ENCODE peak calls at places on chromosomes 16 and 17, in eight cellular contexts. X, K, E, N, U, W, J and M are unnamed samples.

GRCh38 chr16:554640-555413 is 5.4 kb upstream of the PRR35 start:
- DNase-seq in E (no peak), X (no peak), U (no peak), K (no peak), W (peak), J (no peak), N (no peak), M (peak)

GRCh38 chr16:12111223-12111622 is 134.7 kb downstream of the SNX29 start:
- DNase-seq in U (no peak), N (no peak), W (no peak), E (no peak), K (no peak), X (no peak), J (no peak), M (no peak)

GRCh38 chr17:7588553-7589203 is 1.2 kb downstream of the SOX15 start:
- DNase-seq in W (no peak), N (no peak), E (no peak), K (peak), X (no peak), J (no peak), U (no peak), M (no peak)

GRCh38 chr17:79849953-79850352 is 10.7 kb upstream of the CBX4 start:
- DNase-seq in X (no peak), J (no peak), W (no peak), N (no peak), E (no peak), K (no peak), U (no peak), M (no peak)

GRCh38 chr16:46658925-46659324 is 30.1 kb downstream of the VPS35 start:
- DNase-seq in E (no peak), U (peak), W (peak), N (no peak), K (no peak), X (no peak), J (peak), M (no peak)

GRCh38 chr16:30004424-30004776 is 6.4 kb downstream of the DOC2A start:
- DNase-seq in J (no peak), E (no peak), W (no peak), K (no peak), N (no peak), U (no peak), X (no peak), M (no peak)

GRCh38 chr16:8850279-8850885 is 18.4 kb downstream of the CARHSP1 start:
- DNase-seq in W (peak), X (no peak), U (no peak), J (no peak), K (peak), E (no peak), N (no peak), M (peak)

GRCh38 chr17:78151514-78152008 is 5.4 kb downstream of the C17orf99 start:
- DNase-seq in J (no peak), N (no peak), K (peak), U (no peak), E (no peak), X (no peak), W (no peak), M (no peak)

GRCh38 chr16:51430716-51431369 is 279.8 kb upstream of the SALL1 start:
- DNase-seq in N (no peak), J (no peak), K (no peak), E (no peak), U (no peak), X (no peak), W (peak), M (no peak)

GRCh38 chr17:38357488-38358123 is 6.0 kb downstream of the SOCS7 start:
- DNase-seq in N (no peak), E (no peak), U (no peak), X (no peak), W (no peak), K (no peak), J (no peak), M (no peak)

GRCh38 chr16:4714996-4715395 is 19.1 kb downstream of the ANKS3 start:
- DNase-seq in N (no peak), J (no peak), W (no peak), E (no peak), U (no peak), K (no peak), X (no peak), M (no peak)

GRCh38 chr17:63024716-63025115 is 58.7 kb downstream of the TANC2 start:
- DNase-seq in N (no peak), K (no peak), E (no peak), U (no peak), W (peak), J (no peak), X (no peak), M (peak)

GRCh38 chr17:27631897-27632725 is 1.1 kb downstream of the LGALS9 start:
- DNase-seq in W (no peak), K (no peak), X (no peak), E (no peak), N (no peak), J (no peak), U (no peak), M (no peak)

GRCh38 chr17:30239089-30239462 is 3.6 kb upstream of the SLC6A4 start:
- DNase-seq in U (no peak), K (no peak), W (no peak), E (no peak), X (no peak), N (no peak), J (no peak), M (no peak)

GRCh38 chr17:7351665-7352558 is at the start of gene KCTD11:
- DNase-seq in W (peak), J (peak), U (peak), K (peak), N (peak), E (peak), X (peak), M (peak)

GRCh38 chr17:9200699-9201359 is 179.5 kb downstream of the NTN1 start:
- DNase-seq in N (no peak), E (no peak), U (no peak), K (no peak), W (no peak), J (no peak), X (no peak), M (no peak)

GRCh38 chr17:50348522-50349240 is 2.8 kb downstream of the XYLT2 start:
- DNase-seq in N (no peak), E (no peak), J (no peak), W (peak), U (no peak), K (peak), X (no peak), M (peak)

GRCh38 chr16:27720731-27721547 is 171.0 kb downstream of the KATNIP start:
- DNase-seq in N (no peak), J (no peak), U (no peak), W (no peak), X (no peak), K (no peak), E (no peak), M (no peak)

GRCh38 chr16:84839054-84839453 is 19.3 kb downstream of the CRISPLD2 start:
- DNase-seq in K (peak), X (no peak), U (no peak), E (no peak), J (no peak), N (no peak), W (peak), M (peak)

GRCh38 chr17:81388612-81389367 is 6.5 kb upstream of the BAHCC1 start:
- DNase-seq in E (no peak), J (no peak), K (no peak), W (no peak), U (no peak), N (no peak), X (no peak), M (peak)

GRCh38 chr16:77794586-77794985 is 6.2 kb downstream of the VAT1L start:
- DNase-seq in J (no peak), U (no peak), N (no peak), E (no peak), X (no peak), K (peak), W (peak), M (peak)

GRCh38 chr16:3837851-3838564 is 42.5 kb downstream of the CREBBP start:
- DNase-seq in K (no peak), W (no peak), U (no peak), E (no peak), N (no peak), J (no peak), X (no peak), M (no peak)